ENCODE peak calls at places on chromosome 12, in ten cellular contexts. L is frontal cortex; Y is stimulated activated CD4-positive, alpha-beta T cell treated with anti-CD3 and anti-CD28 coated beads, Interleukin-12 subunit alpha, Interleukin-12 subunit beta, amount 100 ng/mL, for 48 hours; J is tibial artery; T is epithelial cell of prostate; A is GM20000; D is choroid plexus epithelial cell; N is lower leg skin; K is psoas muscle; S is activated CD8-positive, alpha-beta memory T cell treated with anti-CD3 and anti-CD28 coated beads, Interleukin-2, amount 50 U/mL, for 4 hours. Z is an unnamed sample.

GRCh38 chr12:107079172-107080011 is 14.0 kb downstream of the CRY1 start:
- DNase-seq in T (no peak), S (no peak), Y (no peak), K (no peak), N (no peak), J (no peak), A (no peak), L (no peak), D (peak), Z (peak)

GRCh38 chr12:76277480-76277879 is 70.7 kb downstream of the BBS10 start:
- DNase-seq in K (no peak), A (no peak), J (no peak), D (peak), N (no peak), L (no peak), Y (no peak), T (peak), S (no peak), Z (peak)

GRCh38 chr12:15689751-15690191 is 99.4 kb downstream of the EPS8 start:
- DNase-seq in S (no peak), Y (no peak), N (no peak), A (no peak), D (peak), T (no peak), L (no peak), J (no peak), K (no peak), Z (peak)

GRCh38 chr12:87866602-87867292 is 162.5 kb downstream of the C12orf50 start:
- DNase-seq in D (peak), T (peak), L (no peak), J (no peak), A (peak), K (no peak), S (no peak), Y (no peak), N (no peak), Z (peak)

GRCh38 chr12:109053382-109054123 is 1.2 kb downstream of the USP30 start:
- DNase-seq in K (no peak), L (no peak), N (no peak), J (no peak), A (peak), Y (no peak), T (no peak), S (no peak), D (peak), Z (no peak)

GRCh38 chr12:128510527-128510926 is 243.6 kb downstream of the TMEM132C start:
- DNase-seq in N (no peak), Y (no peak), T (no peak), J (no peak), A (no peak), S (no peak), K (no peak), L (no peak), D (no peak), Z (no peak)

GRCh38 chr12:78210894-78211302 is 380.2 kb downstream of the NAV3 start:
- DNase-seq in L (no peak), A (no peak), Y (no peak), N (no peak), S (no peak), K (no peak), D (peak), J (no peak), T (peak), Z (peak)

GRCh38 chr12:18578191-18578590 is 159.6 kb downstream of the PLCZ1 start:
- DNase-seq in A (no peak), K (no peak), D (peak), N (no peak), J (no peak), S (no peak), L (no peak), Y (no peak), T (peak), Z (peak)

GRCh38 chr12:85468356-85469157 is 188.5 kb downstream of the ALX1 start:
- DNase-seq in A (peak), T (peak), S (peak), L (peak), K (no peak), Y (peak), N (no peak), J (no peak), D (peak), Z (peak)

GRCh38 chr12:22100952-22101748 is 55.1 kb downstream of the CMAS start:
- DNase-seq in S (peak), T (peak), D (peak), K (no peak), A (peak), J (peak), Y (peak), L (no peak), N (no peak), Z (peak)

GRCh38 chr12:93387780-93388179 is 10.1 kb downstream of the NUDT4 start:
- DNase-seq in T (no peak), J (no peak), L (no peak), N (no peak), A (peak), D (no peak), S (peak), Y (peak), K (no peak), Z (peak)

GRCh38 chr12:86729798-86730197 is 473.6 kb upstream of the MGAT4C start:
- DNase-seq in N (no peak), K (no peak), Y (no peak), D (peak), L (no peak), A (no peak), T (no peak), S (no peak), J (no peak), Z (no peak)